ENCODE peak calls at places on chromosomes 7 and 10, in seven cellular contexts. E is ovary, W is body of pancreas, M is PC-9, B is Peyer's patch, L is pancreas, R is AG04450. J is an unnamed sample. For H3K27me3, the result is how much of the 10 kb centered on the place peaks cover.

GRCh38 chr10:100204370-100204769 is 18.5 kb upstream of the ERLIN1 start:
- DNase-seq in B (no peak), W (no peak), E (no peak), M (no peak), R (no peak), L (no peak), J (no peak)

GRCh38 chr10:111206521-111206920 is 129.7 kb downstream of the ADRA2A start:
- DNase-seq in E (no peak), W (no peak), L (no peak), M (no peak), B (no peak), R (no peak), J (no peak)

GRCh38 chr7:137937202-137937560 is 64.7 kb downstream of the CREB3L2 start:
- DNase-seq in B (no peak), L (peak), W (peak), E (no peak), M (no peak), R (no peak), J (no peak)

GRCh38 chr7:131363719-131364118 is 36.0 kb downstream of the MKLN1 start:
- DNase-seq in B (no peak), M (no peak), E (no peak), W (no peak), L (no peak), R (no peak), J (no peak)

GRCh38 chr7:32477649-32477980 is 12.6 kb downstream of the LSM5 start:
- DNase-seq in B (no peak), L (no peak), M (no peak), E (no peak), W (no peak), R (no peak), J (no peak)

GRCh38 chr10:77245953-77246352 is 391.7 kb downstream of the KCNMA1 start:
- DNase-seq in E (no peak), W (no peak), B (no peak), R (no peak), L (no peak), M (no peak), J (no peak)

GRCh38 chr7:33421384-33421783 is 292.0 kb downstream of the BBS9 start:
- DNase-seq in B (no peak), W (no peak), E (no peak), L (no peak), R (peak), M (no peak), J (no peak)

GRCh38 chr10:124619195-124619594 is 125.0 kb downstream of the FAM53B start:
- DNase-seq in R (no peak), B (peak), L (no peak), M (peak), W (peak), E (no peak), J (no peak)

GRCh38 chr10:110496553-110497437 is 912 bp upstream of the DUSP5 start:
- DNase-seq in W (no peak), L (no peak), E (no peak), B (no peak), M (no peak), R (no peak), J (no peak)

GRCh38 chr10:104035107-104035816 is 50.4 kb downstream of the COL17A1 start:
- DNase-seq in W (no peak), L (no peak), R (no peak), E (no peak), M (no peak), B (no peak), J (no peak)

GRCh38 chr10:85558533-85558932 is 808.1 kb downstream of the GRID1 start:
- DNase-seq in L (no peak), R (no peak), M (no peak), W (no peak), B (no peak), E (no peak), J (no peak)

GRCh38 chr7:71236488-71237179 is 104.7 kb downstream of the GALNT17 start:
- DNase-seq in E (peak), L (no peak), M (no peak), W (peak), B (no peak), R (no peak), J (no peak)

GRCh38 chr10:103676058-103676785 is 179.2 kb downstream of the SH3PXD2A start:
- DNase-seq in L (no peak), W (peak), B (no peak), M (no peak), R (no peak), E (peak), J (no peak)

GRCh38 chr7:114026486-114027089 is 107.8 kb upstream of the PPP1R3A start:
- DNase-seq in L (no peak), W (no peak), M (no peak), R (peak), E (no peak), B (no peak), J (no peak)

GRCh38 chr10:49353895-49354566 is 41.9 kb downstream of the DRGX start:
- DNase-seq in B (no peak), M (no peak), R (no peak), E (no peak), W (no peak), L (no peak), J (no peak)

GRCh38 chr7:134742688-134743350 is 36.6 kb upstream of the CALD1 start:
- DNase-seq in M (no peak), L (no peak), W (peak), E (peak), B (no peak), R (no peak), J (no peak)

GRCh38 chr10:116418394-116418793 is 9.3 kb upstream of the PNLIPRP3 start:
- DNase-seq in M (no peak), R (no peak), E (no peak), L (no peak), W (no peak), B (no peak), J (no peak)

GRCh38 chr10:6383099-6383812 is 180.5 kb downstream of the PFKFB3 start:
- DNase-seq in E (peak), M (no peak), W (no peak), R (peak), L (no peak), B (no peak), J (no peak)

GRCh38 chr7:128165927-128166420 is 75.1 kb upstream of the LEP start:
- DNase-seq in R (no peak), B (no peak), L (no peak), M (no peak), W (no peak), E (no peak), J (no peak)

GRCh38 chr7:157603005-157603404 is 266.2 kb downstream of the DNAJB6 start:
- DNase-seq in E (no peak), M (no peak), R (no peak), L (no peak), W (no peak), B (no peak), J (no peak)

GRCh38 chr10:17178006-17178405 is 23.5 kb downstream of the TRDMT1 start:
- DNase-seq in R (no peak), L (no peak), M (no peak), B (no peak), W (no peak), E (no peak), J (no peak)

GRCh38 chr7:111159426-111159825 is 68.5 kb downstream of the LRRN3 start:
- DNase-seq in M (no peak), E (no peak), B (no peak), W (no peak), L (no peak), R (no peak), J (no peak)

GRCh38 chr7:43769791-43770465 is 11.4 kb downstream of the BLVRA start:
- DNase-seq in R (no peak), W (no peak), L (no peak), M (no peak), B (no peak), E (no peak), J (no peak)

GRCh38 chr10:26485150-26485941 is 47.2 kb downstream of the APBB1IP start:
- DNase-seq in B (no peak), W (no peak), E (no peak), M (no peak), R (no peak), L (peak), J (no peak)

GRCh38 chr7:82805527-82805960 is 357.1 kb downstream of the PCLO start:
- DNase-seq in M (peak), B (no peak), W (no peak), E (no peak), L (no peak), R (peak), J (no peak)

GRCh38 chr10:99619851-99620712 is at the start of gene SLC25A28:
- DNase-seq in E (peak), R (peak), W (peak), L (peak), B (peak), M (peak), J (peak)

GRCh38 chr10:132546567-132547420 is 9.2 kb downstream of the INPP5A start:
- DNase-seq in W (peak), R (no peak), M (no peak), E (no peak), L (peak), B (peak), J (no peak)

GRCh38 chr10:101893510-101894120 is 50.0 kb upstream of the KCNIP2 start:
- DNase-seq in L (no peak), W (no peak), M (no peak), B (no peak), E (no peak), R (no peak), J (no peak)

GRCh38 chr7:86013662-86014061 is 630.0 kb upstream of the GRM3 start:
- DNase-seq in E (no peak), L (no peak), M (no peak), B (no peak), W (no peak), R (no peak), J (no peak)

GRCh38 chr10:34251177-34251576 is 563.9 kb downstream of the PARD3 start:
- DNase-seq in R (no peak), B (no peak), L (no peak), E (no peak), W (no peak), M (no peak), J (no peak)

GRCh38 chr10:34247560-34247959 is 567.5 kb downstream of the PARD3 start:
- DNase-seq in R (no peak), B (no peak), W (no peak), E (no peak), L (no peak), M (no peak), J (no peak)

GRCh38 chr10:34250722-34251121 is 564.4 kb downstream of the PARD3 start:
- DNase-seq in R (no peak), W (no peak), B (no peak), E (no peak), L (no peak), M (no peak), J (no peak)

GRCh38 chr10:34252111-34252510 is 563.0 kb downstream of the PARD3 start:
- DNase-seq in R (no peak), E (no peak), W (no peak), L (no peak), B (no peak), M (peak), J (no peak)

GRCh38 chr10:34249634-34250033 is 565.5 kb downstream of the PARD3 start:
- DNase-seq in R (no peak), W (no peak), E (no peak), M (no peak), L (no peak), B (no peak), J (no peak)
- TF ChIP-seq CTCF in R (no peak), W (no peak), E (no peak), M (no peak), L (no peak), B (no peak), J (no peak)

DNA sequence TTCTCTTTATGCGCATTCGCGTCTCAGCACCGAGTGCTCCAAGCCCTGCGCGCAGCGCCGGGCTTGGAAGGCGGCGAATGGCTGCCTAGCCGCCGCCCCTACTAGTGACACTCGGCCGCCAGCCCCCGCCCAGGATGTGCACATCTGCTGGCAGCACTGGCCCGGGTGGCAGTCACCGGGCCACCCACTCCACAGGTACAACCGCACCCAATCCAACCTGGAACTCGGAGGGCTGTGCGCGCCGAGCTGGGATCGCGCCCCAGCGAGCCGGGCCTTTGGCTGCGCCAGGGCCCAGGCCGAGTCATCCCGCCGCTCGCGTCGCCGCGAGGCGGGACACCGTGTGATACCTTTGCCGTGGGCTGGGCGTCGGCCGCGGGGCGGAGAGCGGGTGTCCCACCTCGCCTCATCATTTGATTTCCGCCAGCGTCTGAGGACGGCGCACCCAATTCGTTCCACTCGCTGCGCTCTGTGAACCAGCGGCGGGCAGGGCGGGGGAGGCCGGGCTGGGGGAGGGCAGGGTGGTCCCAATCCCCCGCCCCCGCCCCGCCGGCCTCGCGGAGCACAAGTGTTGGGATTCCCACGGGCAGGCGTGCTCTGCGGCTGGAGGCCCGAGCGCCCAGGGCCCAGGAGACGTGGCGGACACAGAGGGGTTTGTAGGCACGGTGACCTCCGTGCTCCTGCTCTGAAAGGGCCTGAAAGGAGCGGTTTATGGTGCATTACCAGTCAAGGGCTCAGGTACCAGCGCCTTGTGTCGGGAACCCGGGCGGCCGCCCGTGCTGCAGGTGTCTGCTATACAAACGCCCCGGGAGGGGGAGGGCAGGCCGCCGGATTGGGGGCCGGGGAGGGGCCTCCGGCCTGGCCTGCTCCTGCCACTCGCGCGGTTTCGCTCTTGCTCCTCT is 17.8 kb upstream of the PTF1A start:
- DNase-seq in L (peak), E (no peak), W (peak), M (no peak), B (no peak), R (no peak), J (no peak)
- H3K27me3 ChIP-seq in L (under half), E (under half), W (under half), M (under half), B (under half), R (under half), J (half or more)

GRCh38 chr7:8277394-8277982 is 15.5 kb upstream of the ICA1 start:
- DNase-seq in W (peak), M (no peak), L (peak), R (no peak), E (no peak), B (no peak), J (no peak)
- TF ChIP-seq CTCF in W (peak), M (peak), L (peak), R (no peak), E (no peak), B (peak), J (no peak)

GRCh38 chr10:11245981-11246590 is 228.4 kb downstream of the CELF2 start:
- DNase-seq in E (no peak), L (no peak), B (no peak), M (no peak), R (no peak), W (no peak), J (no peak)
- H3K27me3 ChIP-seq in E (under half), L (under half), B (under half), M (half or more), R (under half), W (under half), J (under half)

GRCh38 chr7:12517451-12517850 is 53.1 kb upstream of the SCIN start:
- DNase-seq in R (no peak), W (no peak), M (no peak), E (no peak), L (no peak), B (no peak), J (no peak)

GRCh38 chr7:12519682-12520009 is 50.9 kb upstream of the SCIN start:
- DNase-seq in E (no peak), R (no peak), B (no peak), L (no peak), M (no peak), W (no peak), J (no peak)

GRCh38 chr7:12524794-12525386 is 45.6 kb upstream of the SCIN start:
- DNase-seq in E (no peak), R (peak), L (no peak), B (no peak), M (no peak), W (no peak), J (no peak)

GRCh38 chr7:12518920-12519681 is 51.4 kb upstream of the SCIN start:
- DNase-seq in R (no peak), M (peak), B (no peak), E (no peak), L (no peak), W (no peak), J (no peak)
- TF ChIP-seq CTCF in R (peak), M (peak), B (peak), E (no peak), L (no peak), W (peak), J (no peak)

GRCh38 chr7:92854501-92855238 is 18.3 kb upstream of the CDK6 start:
- DNase-seq in B (no peak), L (no peak), M (no peak), E (no peak), W (no peak), R (no peak), J (no peak)
- H3K27me3 ChIP-seq in B (under half), L (under half), M (under half), E (under half), W (under half), R (under half), J (under half)

J was measured in CD4-positive, alpha-beta T cell.